ENCODE peak calls at places on chromosome 18, in four cellular contexts. Y, D, E and J are unnamed samples.

GRCh38 chr18:9139400-9140039 is 2.9 kb downstream of the ANKRD12 start:
- DNase-seq in Y (no peak), D (no peak), E (no peak), J (no peak)

GRCh38 chr18:8235916-8236315 is 373.3 kb upstream of the RAB12 start:
- DNase-seq in Y (no peak), D (no peak), E (no peak), J (no peak)

GRCh38 chr18:23451491-23451890 is 1.6 kb upstream of the RIOK3 start:
- DNase-seq in Y (no peak), D (no peak), E (no peak), J (no peak)

GRCh38 chr18:13376298-13376840 is 157.8 kb downstream of the LDLRAD4 start:
- DNase-seq in Y (no peak), D (no peak), E (no peak), J (no peak)

GRCh38 chr18:61833387-61833786 is 59.4 kb downstream of the RNF152 start:
- DNase-seq in Y (no peak), D (no peak), E (no peak), J (no peak)

GRCh38 chr18:13120967-13121586 is 97.5 kb upstream of the LDLRAD4 start:
- DNase-seq in Y (no peak), D (no peak), E (no peak), J (no peak)

GRCh38 chr18:59787998-59788875 is 91.0 kb upstream of the CCBE1 start:
- DNase-seq in Y (no peak), D (peak; percentile 58), E (no peak), J (no peak)

GRCh38 chr18:79884296-79884962 is 67.0 kb downstream of the SLC66A2 start:
- DNase-seq in Y (no peak), D (no peak), E (no peak), J (no peak)

GRCh38 chr18:27546991-27547390 is 361.9 kb upstream of the CHST9 start:
- DNase-seq in Y (no peak), D (no peak), E (no peak), J (no peak)

GRCh38 chr18:36593001-36593400 is 235.8 kb downstream of the TPGS2 start:
- DNase-seq in Y (no peak), D (no peak), E (no peak), J (no peak)
- TF ChIP-seq CTCF in Y (no peak), D (no peak), E (no peak), J (no peak)

GRCh38 chr18:22368066-22368465 is 49.6 kb downstream of the CTAGE1 start:
- DNase-seq in Y (no peak), D (no peak), E (no peak), J (no peak)

DNA sequence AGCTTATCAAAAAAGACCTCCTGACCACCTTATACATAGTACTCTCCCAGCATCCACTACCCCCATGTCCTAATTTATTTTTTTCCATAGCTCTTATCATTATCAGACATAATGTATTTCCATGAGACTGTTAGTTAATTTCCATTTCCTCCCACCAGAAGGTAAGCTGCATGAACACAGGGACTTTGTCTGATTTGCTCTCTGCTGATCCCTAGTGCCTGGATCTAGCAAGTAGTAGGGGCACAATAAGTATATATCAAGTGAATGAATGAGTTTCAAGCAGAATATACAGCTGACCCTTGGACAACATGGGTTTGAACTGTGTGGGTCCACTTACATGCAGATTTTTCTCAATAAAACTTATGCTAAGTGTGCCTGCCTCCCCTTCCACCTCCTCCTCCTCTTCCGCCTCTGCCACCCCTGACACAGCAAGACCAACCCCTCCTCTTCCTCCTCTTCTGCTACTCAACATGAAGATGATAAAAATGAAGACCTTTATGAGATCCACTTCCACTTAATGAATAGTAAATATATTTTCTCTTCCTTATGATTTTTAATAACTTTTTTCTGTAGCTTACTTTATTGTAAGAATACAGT is 53.8 kb downstream of the CTAGE1 start:
- DNase-seq in Y (no peak), D (no peak), E (no peak), J (no peak)
- TF ChIP-seq CTCF in Y (peak; percentile 11), D (no peak), E (no peak), J (peak; percentile 11)

GRCh38 chr18:64037812-64038414 is 68.0 kb downstream of the SERPINB8 start:
- DNase-seq in Y (no peak), D (peak; percentile 42), E (no peak), J (no peak)
- TF ChIP-seq CTCF in Y (peak; percentile 16), D (peak; percentile 73), E (peak; percentile 61), J (peak; percentile 30)

DNA sequence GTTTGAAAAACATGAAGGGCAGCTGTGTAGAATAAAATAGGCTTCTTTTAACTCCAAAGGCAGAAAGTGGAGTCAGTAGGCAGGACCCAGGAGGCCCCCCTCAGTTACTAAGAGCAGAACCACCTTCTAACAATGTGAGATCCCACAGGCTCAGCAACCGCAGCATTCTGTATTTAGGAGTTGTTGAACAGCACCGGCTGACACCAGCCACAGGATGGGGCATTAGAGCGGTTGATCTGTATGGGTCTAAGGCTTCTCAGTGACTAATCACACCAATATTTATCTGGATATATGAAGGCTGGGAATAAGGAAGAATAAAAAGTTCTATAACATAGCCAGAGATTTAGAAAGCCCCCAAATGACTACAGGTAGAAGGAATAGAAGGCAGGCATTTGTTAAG is 51.7 kb downstream of the MYO5B start:
- DNase-seq in Y (no peak), D (no peak), E (no peak), J (no peak)
- TF ChIP-seq CTCF in Y (no peak), D (no peak), E (no peak), J (no peak)

GRCh38 chr18:24672165-24672950 is 211.9 kb downstream of the HRH4 start:
- DNase-seq in Y (no peak), D (no peak), E (no peak), J (no peak)
- TF ChIP-seq CTCF in Y (no peak), D (no peak), E (no peak), J (no peak)

GRCh38 chr18:74595425-74595824 is 2.2 kb upstream of the ZNF407 start:
- DNase-seq in Y (no peak), D (no peak), E (no peak), J (no peak)

GRCh38 chr18:74596959-74597661 is 560 bp upstream of the ZNF407 start:
- DNase-seq in Y (peak; percentile 78), D (peak; percentile 38), E (peak; percentile 66), J (peak; percentile 30)

GRCh38 chr18:74597662-74598349 is at the start of gene ZNF407:
- DNase-seq in Y (peak; percentile 91), D (peak; percentile 81), E (peak; percentile 91), J (peak; percentile 56)

GRCh38 chr18:74604366-74604765 is 6.7 kb downstream of the ZNF407 start:
- DNase-seq in Y (no peak), D (no peak), E (no peak), J (no peak)

GRCh38 chr18:74598350-74599001 is 806 bp downstream of the ZNF407 start:
- DNase-seq in Y (peak; percentile 71), D (peak; percentile 18), E (peak; percentile 71), J (no peak)
- TF ChIP-seq CTCF in Y (peak; percentile 8), D (no peak), E (no peak), J (no peak)

DNA sequence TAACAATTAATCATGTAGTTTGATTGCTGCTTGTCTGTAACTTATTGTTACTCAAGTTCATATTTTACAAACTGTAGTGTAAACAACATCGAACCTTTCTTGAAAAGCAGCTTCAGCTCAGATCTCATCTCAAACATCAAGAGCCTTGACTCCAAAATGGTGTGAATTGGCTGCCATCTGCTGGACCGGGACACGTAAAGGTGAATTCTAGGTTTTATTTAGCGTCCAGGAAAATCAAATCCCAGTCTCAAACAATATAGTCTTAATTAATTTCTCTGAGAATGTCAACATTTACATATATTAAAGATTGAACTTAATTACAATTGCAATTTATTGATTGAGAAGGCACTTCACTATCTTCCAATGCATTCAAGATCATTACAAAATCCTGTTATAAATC is 453.0 kb downstream of the GALR1 start:
- DNase-seq in Y (no peak), D (peak; percentile 17), E (no peak), J (no peak)
- TF ChIP-seq CTCF in Y (no peak), D (peak; percentile 57), E (no peak), J (no peak)